ENCODE peak calls at places on chromosome 12, in six cellular contexts. A is uterus; F is A549; U is HCT116; T is Panc1; V is CD4-positive, alpha-beta T cell. I is an unnamed sample.

GRCh38 chr12:104314242-104314614 is 10.7 kb downstream of the EID3 start:
- DNase-seq in A (no peak), F (no peak), U (no peak), T (no peak), V (no peak), I (no peak)

GRCh38 chr12:38544357-38545066 is 227.9 kb downstream of the ALG10B start:
- DNase-seq in A (no peak), F (no peak), U (no peak), T (no peak), V (no peak), I (no peak)

GRCh38 chr12:58877243-58877743 is 43.0 kb downstream of the LRIG3 start:
- DNase-seq in A (no peak), F (peak), U (no peak), T (peak), V (no peak), I (no peak)

GRCh38 chr12:7160183-7160582 is 29.3 kb upstream of the PEX5 start:
- DNase-seq in A (no peak), F (no peak), U (no peak), T (no peak), V (no peak), I (no peak)

GRCh38 chr12:40141996-40142395 is 36.1 kb upstream of the SLC2A13 start:
- DNase-seq in A (no peak), F (no peak), U (no peak), T (no peak), V (no peak), I (no peak)

GRCh38 chr12:62808166-62808879 is 126.6 kb downstream of the PPM1H start:
- DNase-seq in A (no peak), F (no peak), U (no peak), T (no peak), V (no peak), I (no peak)

GRCh38 chr12:55664826-55665225 is 28.1 kb downstream of the OR10P1 start:
- DNase-seq in A (no peak), F (no peak), U (no peak), T (no peak), V (no peak), I (no peak)

GRCh38 chr12:121803861-121804416 is at the start of gene SETD1B:
- DNase-seq in A (peak), F (no peak), U (no peak), T (no peak), V (peak), I (peak)

GRCh38 chr12:51085757-51086156 is 2.4 kb upstream of the CSRNP2 start:
- DNase-seq in A (no peak), F (no peak), U (no peak), T (no peak), V (no peak), I (no peak)

GRCh38 chr12:29316772-29317171 is 64.2 kb downstream of the ERGIC2 start:
- DNase-seq in A (no peak), F (no peak), U (no peak), T (no peak), V (no peak), I (peak)

GRCh38 chr12:123250471-123251383 is 17.5 kb downstream of the MTRFR start:
- DNase-seq in A (no peak), F (peak), U (peak), T (no peak), V (no peak), I (no peak)

GRCh38 chr12:4763549-4763948 is 43.3 kb downstream of the GALNT8 start:
- DNase-seq in A (peak), F (peak), U (peak), T (no peak), V (no peak), I (no peak)

GRCh38 chr12:112858776-112859175 is 48.0 kb upstream of the OAS1 start:
- DNase-seq in A (no peak), F (no peak), U (no peak), T (no peak), V (no peak), I (no peak)

GRCh38 chr12:112932485-112933151 is 5.7 kb upstream of the OAS3 start:
- DNase-seq in A (no peak), F (no peak), U (no peak), T (no peak), V (no peak), I (no peak)

GRCh38 chr12:68234140-68234539 is 8.5 kb upstream of the IL26 start:
- DNase-seq in A (no peak), F (no peak), U (no peak), T (no peak), V (no peak), I (no peak)

GRCh38 chr12:106769078-106769477 is 5.4 kb upstream of the RIC8B start:
- DNase-seq in A (no peak), F (no peak), U (no peak), T (no peak), V (no peak), I (no peak)

GRCh38 chr12:118145113-118145797 is 9.3 kb downstream of the PEBP1 start:
- DNase-seq in A (no peak), F (no peak), U (no peak), T (no peak), V (no peak), I (no peak)

GRCh38 chr12:132888852-132889251 is 1.4 kb upstream of the CHFR start:
- DNase-seq in A (no peak), F (no peak), U (no peak), T (no peak), V (no peak), I (no peak)

GRCh38 chr12:112304411-112304810 is 77.8 kb downstream of the HECTD4 start:
- DNase-seq in A (no peak), F (no peak), U (no peak), T (no peak), V (no peak), I (no peak)

GRCh38 chr12:45431153-45431552 is 215.3 kb downstream of the ANO6 start:
- DNase-seq in A (no peak), F (no peak), U (no peak), T (no peak), V (no peak), I (no peak)

GRCh38 chr12:24408305-24408704 is 458.8 kb upstream of the SOX5 start:
- DNase-seq in A (no peak), F (no peak), U (no peak), T (no peak), V (no peak), I (no peak)

GRCh38 chr12:118377891-118378470 is 1.6 kb downstream of the SUDS3 start:
- DNase-seq in A (peak), F (peak), U (peak), T (no peak), V (peak), I (peak)

GRCh38 chr12:32598688-32599087 is 80.4 kb upstream of the DNM1L start:
- DNase-seq in A (no peak), F (no peak), U (no peak), T (no peak), V (no peak), I (no peak)

GRCh38 chr12:131015581-131016337 is 62.1 kb downstream of the ADGRD1 start:
- DNase-seq in A (no peak), F (no peak), U (no peak), T (no peak), V (no peak), I (no peak)

GRCh38 chr12:2974560-2974971 is 15.4 kb downstream of the TEAD4 start:
- DNase-seq in A (no peak), F (no peak), U (no peak), T (no peak), V (no peak), I (no peak)

GRCh38 chr12:79769189-79769859 is 78.6 kb upstream of the PAWR start:
- DNase-seq in A (no peak), F (no peak), U (no peak), T (no peak), V (no peak), I (no peak)

GRCh38 chr12:54131641-54132280 is 57.0 kb downstream of the SMUG1 start:
- DNase-seq in A (no peak), F (no peak), U (no peak), T (no peak), V (no peak), I (no peak)

GRCh38 chr12:124162151-124163110 is 132.5 kb upstream of the RFLNA start:
- DNase-seq in A (no peak), F (no peak), U (peak), T (no peak), V (no peak), I (no peak)

GRCh38 chr12:132904718-132905328 is 17.4 kb upstream of the CHFR start:
- DNase-seq in A (peak), F (no peak), U (no peak), T (no peak), V (peak), I (peak)

GRCh38 chr12:98644433-98644711 is 216 bp downstream of the IKBIP start:
- DNase-seq in A (no peak), F (no peak), U (peak), T (no peak), V (peak), I (no peak)

GRCh38 chr12:122336015-122336946 is 70.0 kb upstream of the VPS33A start:
- DNase-seq in A (no peak), F (peak), U (peak), T (no peak), V (peak), I (no peak)

GRCh38 chr12:124457287-124458219 is 109.9 kb downstream of the NCOR2 start:
- DNase-seq in A (peak), F (no peak), U (no peak), T (no peak), V (peak), I (peak)

GRCh38 chr12:29616664-29617409 is 119.4 kb upstream of the OVCH1 start:
- DNase-seq in A (no peak), F (no peak), U (peak), T (peak), V (no peak), I (no peak)

GRCh38 chr12:53483979-53484377 is 15.3 kb downstream of the MAP3K12 start:
- DNase-seq in A (no peak), F (no peak), U (no peak), T (no peak), V (no peak), I (no peak)

GRCh38 chr12:112906712-112907414 is at the start of gene OAS1:
- DNase-seq in A (peak), F (peak), U (no peak), T (no peak), V (no peak), I (no peak)

GRCh38 chr12:991350-992278 is 591 bp downstream of the ERC1 start:
- DNase-seq in A (no peak), F (peak), U (no peak), T (no peak), V (peak), I (no peak)

GRCh38 chr12:64220046-64220445 is 2.0 kb downstream of the KICS2 start:
- DNase-seq in A (no peak), F (no peak), U (no peak), T (no peak), V (no peak), I (no peak)

GRCh38 chr12:62860501-62861156 is 74.3 kb downstream of the PPM1H start:
- DNase-seq in A (no peak), F (no peak), U (no peak), T (no peak), V (no peak), I (no peak)

GRCh38 chr12:79119796-79120195 is 255.2 kb downstream of the SYT1 start:
- DNase-seq in A (no peak), F (no peak), U (no peak), T (no peak), V (no peak), I (no peak)

GRCh38 chr12:9761407-9761736 is 671 bp upstream of the CD69 start:
- DNase-seq in A (no peak), F (no peak), U (no peak), T (no peak), V (no peak), I (no peak)

GRCh38 chr12:9763025-9763424 is 2.3 kb upstream of the CD69 start:
- DNase-seq in A (no peak), F (no peak), U (no peak), T (no peak), V (no peak), I (no peak)

GRCh38 chr12:9762369-9762768 is 1.7 kb upstream of the CD69 start:
- DNase-seq in A (no peak), F (no peak), U (no peak), T (no peak), V (no peak), I (no peak)

GRCh38 chr12:9759680-9760592 is 765 bp downstream of the CD69 start:
- DNase-seq in A (no peak), F (no peak), U (no peak), T (no peak), V (no peak), I (no peak)

DNA sequence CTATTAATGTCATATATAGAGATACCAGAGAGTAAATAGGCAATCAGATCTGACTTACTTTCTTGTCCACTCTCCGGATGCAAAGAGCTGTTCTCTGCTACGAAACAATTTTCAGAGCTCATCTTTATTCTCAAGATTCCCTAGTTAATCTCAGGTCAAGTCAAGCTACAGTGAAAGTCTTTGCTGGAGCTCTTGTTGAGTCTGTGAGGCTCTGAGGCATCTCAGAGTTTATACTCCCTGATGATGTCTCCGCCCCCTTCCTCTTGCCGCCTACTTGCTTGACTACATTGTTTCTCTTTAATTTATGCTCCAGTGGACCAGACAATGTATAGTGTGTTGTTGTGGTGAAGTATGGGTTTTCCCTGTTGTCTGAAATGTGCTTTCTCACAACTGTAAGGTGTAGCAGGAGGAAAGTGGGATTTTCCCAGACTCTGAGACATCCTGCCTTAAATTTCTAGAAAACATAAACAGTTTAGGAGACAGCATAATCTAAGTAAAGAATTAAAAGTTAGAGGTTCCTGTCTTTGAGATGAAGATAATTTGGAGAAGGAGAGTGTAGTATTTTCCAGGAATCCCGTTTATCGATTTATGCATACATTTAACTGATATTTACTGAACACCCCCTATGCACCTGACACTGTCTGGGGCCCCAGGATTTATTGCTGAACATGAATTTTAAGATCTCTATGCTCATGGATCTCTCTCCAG is at the start of gene CD69:
- DNase-seq in A (no peak), F (no peak), U (no peak), T (no peak), V (peak), I (no peak)
- TF ChIP-seq CTCF in A (no peak), F (no peak), U (no peak), T (no peak), V (no peak), I (no peak)

DNA sequence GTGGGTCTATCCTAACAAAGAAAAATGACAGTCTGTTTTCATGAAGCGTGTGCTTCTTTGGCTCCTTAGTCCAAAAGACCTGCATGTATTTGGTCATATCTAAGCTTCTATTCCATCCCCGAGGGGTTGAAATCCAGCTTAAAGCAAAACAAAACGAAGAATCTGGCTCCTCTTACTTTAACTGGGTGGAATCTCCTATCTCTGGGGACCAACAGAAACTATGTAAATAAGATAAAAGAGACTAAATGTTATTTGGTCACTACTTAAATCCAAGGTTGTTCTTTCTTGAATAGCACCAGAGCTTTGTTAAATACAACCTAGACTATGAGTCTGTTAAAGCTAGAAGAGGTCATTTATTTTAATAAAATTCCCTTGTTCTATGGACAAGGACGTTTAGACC is 9.4 kb downstream of the IGF1 start:
- DNase-seq in A (no peak), F (no peak), U (no peak), T (no peak), V (no peak), I (no peak)
- H3K27ac ChIP-seq in A (peak), F (no peak), U (no peak), T (no peak), V (no peak), I (no peak)

GRCh38 chr12:88413561-88414095 is 166.6 kb downstream of the KITLG start:
- DNase-seq in A (no peak), F (no peak), U (no peak), T (no peak), V (no peak), I (no peak)
- TF ChIP-seq CTCF in A (no peak), F (no peak), U (no peak), T (no peak), V (no peak), I (no peak)

GRCh38 chr12:57330989-57331388 is 80.0 kb upstream of the STAC3 start:
- DNase-seq in A (no peak), F (no peak), U (no peak), T (no peak), V (no peak), I (no peak)
- H3K27ac ChIP-seq in A (no peak), F (no peak), U (no peak), T (no peak), V (no peak), I (no peak)

DNA sequence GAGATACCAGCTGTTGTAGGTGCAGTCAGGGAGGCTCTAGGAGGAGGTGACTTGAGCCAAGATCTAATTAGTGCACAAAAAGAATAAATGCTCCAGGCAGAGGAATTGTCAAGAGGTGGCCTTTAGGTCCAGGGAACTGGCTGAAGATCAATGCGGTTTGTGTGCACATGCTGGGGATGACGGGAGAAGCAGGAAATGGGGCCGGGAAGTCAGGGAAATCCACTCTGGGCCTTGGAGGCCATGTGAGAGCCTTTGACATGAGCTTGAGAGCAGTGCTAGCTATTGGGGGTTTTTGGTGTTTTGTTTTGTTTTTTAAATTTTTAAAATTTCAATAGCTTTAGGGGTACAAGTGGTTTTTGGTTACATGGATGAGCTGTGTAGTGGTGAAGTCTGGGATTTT is 67.4 kb downstream of the MVK start:
- DNase-seq in A (no peak), F (no peak), U (no peak), T (no peak), V (no peak), I (no peak)
- TF ChIP-seq CTCF in A (no peak), F (no peak), U (no peak), T (no peak), V (no peak), I (no peak)

I was measured in left ventricle myocardium inferior.